ENCODE peak calls at places on chromosome X, in four cellular contexts. H, C, B and E are unnamed samples.

GRCh38 chrX:108199691-108200090 is 108.1 kb downstream of the ATG4A start:
- DNase-seq in H (peak; percentile 57), C (no peak), B (peak; percentile 44), E (peak; percentile 43)

GRCh38 chrX:357693-358471 is 28.8 kb downstream of the PPP2R3B start:
- DNase-seq in H (no peak), C (peak; percentile 52), B (no peak), E (peak; percentile 19)

GRCh38 chrX:132270021-132270420 is 50.8 kb upstream of the RAP2C start:
- DNase-seq in H (no peak), C (no peak), B (no peak), E (no peak)

GRCh38 chrX:109839694-109840358 is 106.8 kb upstream of the ACSL4 start:
- DNase-seq in H (peak; percentile 26), C (peak; percentile 49), B (no peak), E (peak; percentile 30)

GRCh38 chrX:46279925-46280313 is 265.3 kb downstream of the ZNF674 start:
- DNase-seq in H (peak; percentile 28), C (no peak), B (no peak), E (peak; percentile 58)

GRCh38 chrX:40299028-40299479 is 201.3 kb upstream of the BCOR start:
- DNase-seq in H (peak; percentile 21), C (no peak), B (peak; percentile 24), E (no peak)

GRCh38 chrX:103330601-103331397 is 760 bp downstream of the TCEAL7 start:
- DNase-seq in H (peak; percentile 15), C (no peak), B (peak; percentile 22), E (no peak)

GRCh38 chrX:149493567-149494562 is 11.2 kb downstream of the IDS start:
- DNase-seq in H (no peak), C (no peak), B (no peak), E (no peak)

GRCh38 chrX:153400146-153401132 is 711 bp downstream of the PNMA6E start:
- DNase-seq in H (no peak), C (no peak), B (no peak), E (no peak)

GRCh38 chrX:103187953-103188475 is 26.9 kb upstream of the BEX4 start:
- DNase-seq in H (no peak), C (no peak), B (no peak), E (no peak)

GRCh38 chrX:138756234-138756633 is 44.7 kb upstream of the FGF13 start:
- DNase-seq in H (peak; percentile 56), C (peak; percentile 64), B (no peak), E (peak; percentile 57)

GRCh38 chrX:148498067-148498466 is 2.4 kb upstream of the AFF2 start:
- DNase-seq in H (no peak), C (no peak), B (no peak), E (no peak)

GRCh38 chrX:22629105-22629725 is 356.5 kb downstream of the CBLL2 start:
- DNase-seq in H (peak; percentile 67), C (no peak), B (no peak), E (peak; percentile 80)

GRCh38 chrX:43969504-43970501 is 3.4 kb downstream of the NDP start:
- DNase-seq in H (peak; percentile 56), C (no peak), B (peak; percentile 39), E (peak; percentile 2)

GRCh38 chrX:118495958-118496762 is 545 bp downstream of the DOCK11 start:
- DNase-seq in H (no peak), C (peak; percentile 70), B (peak; percentile 34), E (peak; percentile 8)

GRCh38 chrX:112190646-112191045 is 108.1 kb upstream of the TRPC5 start:
- DNase-seq in H (no peak), C (no peak), B (no peak), E (no peak)

DNA sequence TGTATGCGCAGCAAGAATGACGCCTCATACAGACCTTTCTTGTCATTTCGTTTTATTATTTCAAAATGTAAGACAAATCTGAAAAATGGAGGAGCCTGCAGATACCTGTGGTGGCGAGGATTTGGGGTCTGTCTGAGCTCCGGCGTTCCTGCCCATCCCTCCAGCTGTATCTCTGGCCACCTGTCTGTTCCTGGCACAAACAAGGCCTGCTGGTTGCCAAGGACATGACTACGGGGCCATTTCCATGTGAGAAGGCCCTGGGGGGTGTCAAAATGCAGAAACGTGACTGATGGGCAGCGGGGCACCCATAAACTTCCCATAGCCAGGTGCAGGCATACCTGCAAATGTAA is 591 bp upstream of the TSPAN7 start:
- DNase-seq in H (no peak), C (peak; percentile 68), B (no peak), E (no peak)
- H3K4me3 ChIP-seq in H (peak overlapping the region; percentile 61), C (peak overlapping the region; percentile 73), B (peak overlapping the region; percentile 44), E (peak overlapping the region; percentile 51)

DNA sequence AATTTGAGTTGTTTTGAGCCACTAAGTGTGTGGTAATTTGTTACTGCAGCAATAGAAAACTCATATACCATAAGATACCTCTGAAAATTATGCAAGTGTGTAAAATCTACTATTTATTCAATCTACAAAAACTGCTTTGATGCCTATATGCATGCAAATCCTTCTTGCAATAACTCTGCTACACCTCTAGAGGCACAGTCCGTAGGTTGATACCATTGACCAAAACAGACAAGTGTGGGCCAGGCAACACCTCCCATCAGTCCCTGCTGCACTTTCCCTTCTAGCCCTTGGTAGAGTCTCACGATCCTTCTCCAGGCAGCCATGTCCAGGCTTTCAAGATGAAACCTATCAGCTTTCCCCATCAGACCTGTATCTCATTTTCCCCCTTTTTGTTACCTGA is 48.8 kb upstream of the FAM9A start:
- DNase-seq in H (no peak), C (no peak), B (no peak), E (no peak)
- TF ChIP-seq CTCF in H (no peak), C (no peak), B (no peak), E (peak; percentile 12)

DNA sequence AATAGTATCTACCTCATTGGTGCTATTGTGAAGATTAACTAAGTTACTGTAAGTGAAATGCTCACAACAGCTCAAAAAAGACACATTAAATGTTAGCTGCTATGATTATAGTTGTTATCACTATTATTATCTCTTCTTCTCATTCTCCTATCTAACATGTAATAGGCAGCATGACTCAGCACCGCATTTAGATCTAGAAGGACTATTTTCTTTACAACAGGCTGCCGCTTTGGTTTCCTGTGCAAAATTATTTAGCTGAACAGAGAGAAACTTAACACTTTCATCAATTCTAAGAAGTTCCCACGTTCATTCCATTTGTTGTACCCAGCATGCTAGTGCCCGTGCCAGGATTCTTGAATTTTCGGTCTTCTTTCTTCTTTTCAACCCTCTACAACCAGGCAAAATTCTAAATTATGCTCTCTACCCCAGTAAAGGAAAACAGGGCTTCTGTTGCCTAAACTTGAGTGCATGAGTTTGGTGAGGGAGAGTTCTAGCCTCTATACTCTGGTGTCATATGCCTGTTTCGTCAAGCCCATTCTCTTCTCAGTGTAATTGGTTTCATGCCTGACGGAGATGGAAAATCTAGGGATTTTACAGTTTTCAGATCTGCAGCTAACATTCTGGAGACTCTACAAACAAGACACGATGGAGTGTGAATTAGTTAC is 378.9 kb downstream of the PPP1R2C start:
- DNase-seq in H (peak; percentile 1), C (no peak), B (no peak), E (no peak)
- H3K4me3 ChIP-seq in H (no peak overlapping the region), C (no peak overlapping the region), B (no peak overlapping the region), E (no peak overlapping the region)

GRCh38 chrX:100682939-100683338 is 38.9 kb downstream of the SRPX2 start:
- DNase-seq in H (no peak), C (no peak), B (no peak), E (no peak)

GRCh38 chrX:100685284-100685996 is 41.4 kb downstream of the SRPX2 start:
- DNase-seq in H (peak; percentile 86), C (no peak), B (peak; percentile 82), E (peak; percentile 67)

GRCh38 chrX:100687128-100687527 is 43.1 kb downstream of the SRPX2 start:
- DNase-seq in H (no peak), C (no peak), B (no peak), E (no peak)

GRCh38 chrX:100687546-100687945 is 43.5 kb downstream of the SRPX2 start:
- DNase-seq in H (no peak), C (no peak), B (no peak), E (no peak)

GRCh38 chrX:100685997-100686305 is 42.0 kb downstream of the SRPX2 start:
- DNase-seq in H (no peak), C (no peak), B (no peak), E (no peak)
- TF ChIP-seq CTCF in H (no peak), C (no peak), B (no peak), E (no peak)

GRCh38 chrX:1452497-1453389 is at the start of gene ASMTL:
- DNase-seq in H (peak; percentile 99), C (peak; percentile 99), B (peak; percentile 100), E (peak; percentile 99)

GRCh38 chrX:1455948-1456280 is 3.2 kb upstream of the ASMTL start:
- DNase-seq in H (no peak), C (no peak), B (no peak), E (no peak)

GRCh38 chrX:1453390-1453783 is 678 bp upstream of the ASMTL start:
- DNase-seq in H (peak; percentile 72), C (peak; percentile 88), B (no peak), E (no peak)

GRCh38 chrX:1451676-1452496 is 823 bp downstream of the ASMTL start:
- DNase-seq in H (no peak), C (peak; percentile 61), B (peak; percentile 44), E (no peak)

GRCh38 chrX:1453951-1454785 is 1.5 kb upstream of the ASMTL start:
- DNase-seq in H (peak; percentile 72), C (peak; percentile 90), B (peak; percentile 82), E (peak; percentile 79)
- H3K4me3 ChIP-seq in H (peak overlapping the region; percentile 61), C (peak overlapping the region; percentile 55), B (peak overlapping the region; percentile 86), E (peak overlapping the region; percentile 66)

GRCh38 chrX:71911023-71911730 is 532 bp downstream of the NHSL2 start:
- DNase-seq in H (no peak), C (no peak), B (peak; percentile 23), E (peak; percentile 2)
- TF ChIP-seq CTCF in H (peak; percentile 13), C (peak; percentile 16), B (no peak), E (no peak)

GRCh38 chrX:48683411-48683982 is at the start of gene WAS:
- DNase-seq in H (no peak), C (no peak), B (no peak), E (no peak)
- H3K4me3 ChIP-seq in H (no peak within 1 kb of the TSS), C (peak within 1 kb of the TSS; percentile 25), B (no peak within 1 kb of the TSS), E (no peak within 1 kb of the TSS)

DNA sequence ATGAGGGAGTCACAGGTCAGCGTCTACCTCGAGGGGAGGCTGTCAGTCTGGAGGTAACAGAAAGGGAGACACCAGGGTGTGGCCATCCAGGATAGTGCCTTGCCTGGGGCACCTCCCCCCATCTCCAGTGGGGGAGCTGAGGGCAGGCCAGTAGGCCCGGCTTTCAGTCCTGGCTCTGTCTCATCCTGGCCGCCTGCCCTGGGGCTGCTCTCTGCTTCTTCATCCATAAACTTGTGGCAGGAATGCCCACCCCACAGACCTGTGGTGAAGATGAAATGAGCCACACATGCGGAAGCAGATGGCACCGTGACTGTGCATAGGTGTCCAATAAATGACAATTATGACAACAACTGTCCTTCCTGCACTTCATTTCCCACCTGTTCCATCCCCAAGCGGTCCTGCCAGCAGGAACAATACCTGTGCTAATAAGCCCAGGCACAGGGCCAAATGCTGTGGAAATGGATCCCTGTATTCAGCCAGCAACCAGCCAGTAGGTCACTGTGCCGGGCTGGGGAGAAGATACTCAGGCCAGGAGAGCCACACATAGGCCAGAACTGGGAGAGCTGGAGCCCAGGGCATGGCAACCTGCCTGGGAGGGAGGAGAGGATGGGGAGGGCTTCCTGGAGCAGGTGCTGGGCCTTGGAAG is 30.2 kb downstream of the TRO start:
- DNase-seq in H (no peak), C (no peak), B (no peak), E (no peak)
- TF ChIP-seq CTCF in H (no peak), C (no peak), B (no peak), E (no peak)

GRCh38 chrX:13699183-13699826 is 10.4 kb downstream of the RAB9A start:
- DNase-seq in H (peak; percentile 20), C (no peak), B (no peak), E (peak; percentile 63)
- H3K4me3 ChIP-seq in H (no peak overlapping the region), C (no peak overlapping the region), B (no peak overlapping the region), E (no peak overlapping the region)

GRCh38 chrX:51860679-51861078 is 32.7 kb upstream of the MAGED1 start:
- DNase-seq in H (peak; percentile 36), C (no peak), B (peak; percentile 17), E (peak; percentile 48)
- TF ChIP-seq CTCF in H (peak; percentile 43), C (peak; percentile 36), B (peak; percentile 15), E (peak; percentile 31)